ENCODE peak calls at places on chromosomes 11 and 22, in eight cellular contexts. One of them, this sample, is unnamed.
A peak's percentile ranks its signal among the peaks of the same experiment; 100 is the strongest.

GRCh38 chr22:50314455-50315288 is 7.2 kb upstream of the PLXNB2 start:
- DNase-seq in A549: no peak
- DNase-seq in Karpas-422: peak; percentile 91
- DNase-seq in adipocyte: no peak
- DNase-seq in spleen: peak; percentile 95
- DNase-seq in AG10803: no peak
- DNase-seq in fibroblast of lung: no peak
- DNase-seq in AG04450: no peak
- DNase-seq in this sample: no peak

GRCh38 chr22:31956360-31956759 is 12.0 kb downstream of the YWHAH start:
- DNase-seq in A549: no peak
- DNase-seq in Karpas-422: no peak
- DNase-seq in adipocyte: no peak
- DNase-seq in spleen: peak; percentile 29
- DNase-seq in AG10803: no peak
- DNase-seq in fibroblast of lung: no peak
- DNase-seq in AG04450: no peak
- DNase-seq in this sample: no peak

GRCh38 chr22:18136563-18137320 is 13.2 kb upstream of the USP18 start:
- DNase-seq in A549: no peak
- DNase-seq in Karpas-422: no peak
- DNase-seq in adipocyte: no peak
- DNase-seq in spleen: no peak
- DNase-seq in AG10803: no peak
- DNase-seq in fibroblast of lung: no peak
- DNase-seq in AG04450: no peak
- DNase-seq in this sample: no peak

GRCh38 chr11:11148104-11148509 is 204.9 kb downstream of the CSNK2A3 start:
- DNase-seq in A549: peak; percentile 29
- DNase-seq in Karpas-422: peak; percentile 80
- DNase-seq in adipocyte: peak; percentile 96
- DNase-seq in spleen: no peak
- DNase-seq in AG10803: peak; percentile 91
- DNase-seq in fibroblast of lung: peak; percentile 85
- DNase-seq in AG04450: no peak
- DNase-seq in this sample: peak; percentile 79

GRCh38 chr22:24315367-24315781 is 44.7 kb downstream of the SPECC1L start:
- DNase-seq in A549: no peak
- DNase-seq in Karpas-422: no peak
- DNase-seq in adipocyte: no peak
- DNase-seq in spleen: no peak
- DNase-seq in AG10803: no peak
- DNase-seq in fibroblast of lung: peak; percentile 80
- DNase-seq in AG04450: peak; percentile 71
- DNase-seq in this sample: peak; percentile 49

GRCh38 chr11:24264868-24265267 is 232.0 kb upstream of the LUZP2 start:
- DNase-seq in A549: no peak
- DNase-seq in Karpas-422: no peak
- DNase-seq in adipocyte: no peak
- DNase-seq in spleen: no peak
- DNase-seq in AG10803: no peak
- DNase-seq in fibroblast of lung: no peak
- DNase-seq in AG04450: no peak
- DNase-seq in this sample: no peak

GRCh38 chr11:83574516-83574915 is 288.3 kb upstream of the CCDC90B start:
- DNase-seq in A549: no peak
- DNase-seq in Karpas-422: no peak
- DNase-seq in adipocyte: peak; percentile 0
- DNase-seq in spleen: no peak
- DNase-seq in AG10803: peak; percentile 45
- DNase-seq in fibroblast of lung: no peak
- DNase-seq in AG04450: no peak
- DNase-seq in this sample: no peak

GRCh38 chr22:21067075-21067900 is 21.5 kb downstream of the LRRC74B start:
- DNase-seq in A549: no peak
- DNase-seq in Karpas-422: no peak
- DNase-seq in adipocyte: no peak
- DNase-seq in spleen: no peak
- DNase-seq in AG10803: no peak
- DNase-seq in fibroblast of lung: no peak
- DNase-seq in AG04450: no peak
- DNase-seq in this sample: no peak

GRCh38 chr22:38230108-38230825 is 28.5 kb downstream of the MAFF start:
- DNase-seq in A549: peak; percentile 60
- DNase-seq in Karpas-422: peak; percentile 78
- DNase-seq in adipocyte: peak; percentile 40
- DNase-seq in spleen: no peak
- DNase-seq in AG10803: peak; percentile 68
- DNase-seq in fibroblast of lung: peak; percentile 47
- DNase-seq in AG04450: no peak
- DNase-seq in this sample: no peak

GRCh38 chr11:125345706-125346561 is 150.1 kb downstream of the FEZ1 start:
- DNase-seq in A549: peak; percentile 20
- DNase-seq in Karpas-422: peak; percentile 80
- DNase-seq in adipocyte: peak; percentile 91
- DNase-seq in spleen: peak; percentile 78
- DNase-seq in AG10803: peak; percentile 66
- DNase-seq in fibroblast of lung: peak; percentile 79
- DNase-seq in AG04450: peak; percentile 50
- DNase-seq in this sample: peak; percentile 92

GRCh38 chr11:33033493-33033892 is 5.9 kb upstream of the TCP11L1 start:
- DNase-seq in A549: no peak
- DNase-seq in Karpas-422: no peak
- DNase-seq in adipocyte: no peak
- DNase-seq in spleen: no peak
- DNase-seq in AG10803: no peak
- DNase-seq in fibroblast of lung: no peak
- DNase-seq in AG04450: no peak
- DNase-seq in this sample: no peak

GRCh38 chr22:36350751-36351594 is 36.8 kb downstream of the MYH9 start:
- DNase-seq in A549: peak; percentile 79
- DNase-seq in Karpas-422: no peak
- DNase-seq in adipocyte: peak; percentile 57
- DNase-seq in spleen: no peak
- DNase-seq in AG10803: no peak
- DNase-seq in fibroblast of lung: peak; percentile 82
- DNase-seq in AG04450: no peak
- DNase-seq in this sample: peak; percentile 90

GRCh38 chr11:45899086-45899447 is 8.0 kb downstream of the FREY1 start:
- DNase-seq in A549: no peak
- DNase-seq in Karpas-422: no peak
- DNase-seq in adipocyte: no peak
- DNase-seq in spleen: no peak
- DNase-seq in AG10803: no peak
- DNase-seq in fibroblast of lung: no peak
- DNase-seq in AG04450: no peak
- DNase-seq in this sample: no peak

GRCh38 chr11:45894555-45895247 is 9.2 kb downstream of the MAPK8IP1 start:
- DNase-seq in A549: no peak
- DNase-seq in Karpas-422: no peak
- DNase-seq in adipocyte: no peak
- DNase-seq in spleen: no peak
- DNase-seq in AG10803: no peak
- DNase-seq in fibroblast of lung: no peak
- DNase-seq in AG04450: no peak
- DNase-seq in this sample: no peak

GRCh38 chr11:45897556-45897955 is 9.5 kb downstream of the FREY1 start:
- DNase-seq in A549: peak; percentile 26
- DNase-seq in Karpas-422: no peak
- DNase-seq in adipocyte: no peak
- DNase-seq in spleen: no peak
- DNase-seq in AG10803: no peak
- DNase-seq in fibroblast of lung: no peak
- DNase-seq in AG04450: no peak
- DNase-seq in this sample: no peak

GRCh38 chr11:45895553-45896259 is 10.3 kb downstream of the MAPK8IP1 start:
- DNase-seq in A549: no peak
- DNase-seq in Karpas-422: no peak
- DNase-seq in adipocyte: no peak
- DNase-seq in spleen: no peak
- DNase-seq in AG10803: no peak
- DNase-seq in fibroblast of lung: no peak
- DNase-seq in AG04450: no peak
- DNase-seq in this sample: no peak

DNA sequence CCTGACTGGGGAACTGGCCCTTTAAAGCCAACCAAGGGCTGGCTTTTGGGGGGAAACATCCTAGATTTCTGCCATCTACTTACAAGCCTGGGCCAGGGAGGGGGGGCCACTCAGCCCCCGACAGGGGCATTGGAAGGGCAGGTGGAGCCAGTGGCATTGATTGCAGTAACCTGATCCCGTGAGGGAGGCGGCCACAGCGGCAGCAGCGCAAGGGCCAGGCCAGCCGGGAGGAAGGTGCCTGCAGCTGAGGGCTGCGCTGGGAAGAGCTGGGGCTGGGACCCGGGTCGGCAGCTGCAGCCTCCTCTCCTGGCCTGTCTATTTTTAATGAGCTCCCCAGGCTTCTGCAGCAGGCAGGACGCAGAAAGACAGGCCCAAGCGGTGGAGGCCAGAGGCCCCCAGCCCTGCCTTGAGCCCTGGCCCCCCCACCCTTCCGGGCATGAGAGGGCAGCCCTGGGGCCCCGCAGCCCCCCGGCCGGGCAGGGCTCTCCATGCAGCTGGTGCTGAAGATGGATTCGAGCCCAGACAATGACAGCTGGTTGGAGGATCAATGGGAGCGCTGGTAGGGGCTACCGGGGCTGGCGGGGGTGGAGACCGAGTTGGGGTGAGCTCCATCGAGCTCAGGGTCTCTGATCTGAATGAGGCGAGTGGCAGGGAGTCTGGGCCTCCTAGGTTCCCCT is 10.5 kb downstream of the FREY1 start:
- DNase-seq in A549: no peak
- DNase-seq in Karpas-422: no peak
- DNase-seq in adipocyte: no peak
- DNase-seq in spleen: no peak
- DNase-seq in AG10803: no peak
- DNase-seq in fibroblast of lung: no peak
- DNase-seq in AG04450: no peak
- DNase-seq in this sample: no peak
- H3K4me3 ChIP-seq in A549: no peak overlapping the region
- H3K4me3 ChIP-seq in Karpas-422: no peak overlapping the region
- H3K4me3 ChIP-seq in adipocyte: no peak overlapping the region
- H3K4me3 ChIP-seq in spleen: no peak overlapping the region
- H3K4me3 ChIP-seq in AG10803: no peak overlapping the region
- H3K4me3 ChIP-seq in fibroblast of lung: no peak overlapping the region
- H3K4me3 ChIP-seq in AG04450: no peak overlapping the region
- H3K4me3 ChIP-seq in this sample: no peak overlapping the region

DNA sequence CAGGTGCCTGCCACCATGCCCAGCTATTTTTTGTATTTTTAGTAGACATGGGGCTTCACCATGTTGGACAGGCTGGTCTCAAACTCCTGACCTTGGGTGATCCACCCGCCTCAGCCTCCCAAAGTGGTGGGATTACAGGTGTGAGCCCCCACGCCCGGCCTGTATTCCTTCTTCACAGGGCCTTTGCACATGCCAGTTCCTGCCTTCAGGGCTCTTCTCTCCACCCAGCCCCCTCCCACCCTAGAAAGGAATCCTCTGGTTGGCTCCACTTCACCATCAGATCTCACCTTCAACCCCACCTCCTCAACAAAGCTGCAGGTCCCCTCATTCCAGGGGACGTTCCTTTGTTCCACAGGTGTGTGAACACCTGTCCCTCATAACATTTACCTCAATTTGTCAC is 2.0 kb downstream of the POLR3H start:
- DNase-seq in A549: no peak
- DNase-seq in Karpas-422: no peak
- DNase-seq in adipocyte: no peak
- DNase-seq in spleen: no peak
- DNase-seq in AG10803: no peak
- DNase-seq in fibroblast of lung: no peak
- DNase-seq in AG04450: no peak
- DNase-seq in this sample: no peak
- H3K4me3 ChIP-seq in A549: no peak overlapping the region
- H3K4me3 ChIP-seq in Karpas-422: peak overlapping the region; percentile 95
- H3K4me3 ChIP-seq in adipocyte: peak overlapping the region; percentile 91
- H3K4me3 ChIP-seq in spleen: no peak overlapping the region
- H3K4me3 ChIP-seq in AG10803: no peak overlapping the region
- H3K4me3 ChIP-seq in fibroblast of lung: no peak overlapping the region
- H3K4me3 ChIP-seq in AG04450: peak overlapping the region; percentile 2
- H3K4me3 ChIP-seq in this sample: no peak overlapping the region

DNA sequence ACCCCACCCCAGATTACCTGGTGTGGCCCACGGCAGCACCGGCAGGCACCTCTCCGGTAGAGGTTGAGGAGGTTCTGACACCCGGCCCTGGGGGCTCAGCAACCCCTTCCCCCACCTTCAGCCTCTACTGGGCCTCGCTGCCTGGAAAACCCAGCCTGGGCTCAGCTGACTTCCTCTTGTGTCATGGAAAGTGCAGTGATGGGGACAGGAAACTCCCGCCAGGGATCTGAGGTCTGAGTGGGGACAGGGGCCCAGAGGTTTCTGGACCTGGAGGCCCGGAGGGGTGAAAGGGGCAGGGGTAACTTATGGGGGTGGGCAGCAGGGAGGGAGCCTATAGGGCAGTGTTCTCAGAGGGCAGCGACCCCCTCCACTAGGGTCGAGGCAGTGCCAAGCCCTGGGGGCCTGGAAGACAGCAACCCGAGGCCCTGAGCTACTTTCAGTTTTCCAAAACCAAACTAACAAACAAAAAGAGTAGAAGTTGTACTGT is 10.0 kb upstream of the CD5 start:
- DNase-seq in A549: no peak
- DNase-seq in Karpas-422: no peak
- DNase-seq in adipocyte: no peak
- DNase-seq in spleen: no peak
- DNase-seq in AG10803: no peak
- DNase-seq in fibroblast of lung: no peak
- DNase-seq in AG04450: no peak
- DNase-seq in this sample: no peak
- H3K4me3 ChIP-seq in A549: no peak overlapping the region
- H3K4me3 ChIP-seq in Karpas-422: no peak overlapping the region
- H3K4me3 ChIP-seq in adipocyte: no peak overlapping the region
- H3K4me3 ChIP-seq in spleen: no peak overlapping the region
- H3K4me3 ChIP-seq in AG10803: no peak overlapping the region
- H3K4me3 ChIP-seq in fibroblast of lung: no peak overlapping the region
- H3K4me3 ChIP-seq in AG04450: no peak overlapping the region
- H3K4me3 ChIP-seq in this sample: no peak overlapping the region

GRCh38 chr11:55571828-55572227 is at the start of gene OR4C16:
- DNase-seq in A549: no peak
- DNase-seq in Karpas-422: no peak
- DNase-seq in adipocyte: no peak
- DNase-seq in spleen: no peak
- DNase-seq in AG10803: no peak
- DNase-seq in fibroblast of lung: no peak
- DNase-seq in AG04450: no peak
- DNase-seq in this sample: no peak

DNA sequence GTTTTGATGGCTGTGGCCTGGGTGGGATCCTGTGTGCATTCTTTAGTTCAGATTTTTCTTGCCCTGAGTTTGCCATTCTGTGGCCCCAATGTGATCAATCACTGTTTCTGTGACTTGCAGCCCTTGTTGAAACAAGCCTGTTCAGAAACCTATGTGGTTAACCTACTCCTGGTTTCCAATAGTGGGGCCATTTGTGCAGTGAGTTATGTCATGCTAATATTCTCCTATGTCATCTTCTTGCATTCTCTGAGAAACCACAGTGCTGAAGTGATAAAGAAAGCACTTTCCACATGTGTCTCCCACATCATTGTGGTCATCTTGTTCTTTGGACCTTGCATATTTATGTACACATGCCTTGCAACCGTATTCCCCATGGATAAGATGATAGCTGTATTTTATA is 620 bp downstream of the OR4C16 start:
- DNase-seq in A549: no peak
- DNase-seq in Karpas-422: no peak
- DNase-seq in adipocyte: no peak
- DNase-seq in spleen: no peak
- DNase-seq in AG10803: no peak
- DNase-seq in fibroblast of lung: no peak
- DNase-seq in AG04450: no peak
- DNase-seq in this sample: no peak
- H3K4me3 ChIP-seq in A549: no peak overlapping the region
- H3K4me3 ChIP-seq in Karpas-422: no peak overlapping the region
- H3K4me3 ChIP-seq in adipocyte: no peak overlapping the region
- H3K4me3 ChIP-seq in spleen: no peak overlapping the region
- H3K4me3 ChIP-seq in AG10803: no peak overlapping the region
- H3K4me3 ChIP-seq in fibroblast of lung: no peak overlapping the region
- H3K4me3 ChIP-seq in AG04450: no peak overlapping the region
- H3K4me3 ChIP-seq in this sample: no peak overlapping the region

This sample was measured in astrocyte of the spinal cord.